ENCODE peak calls at places on chromosome 16, in ten cellular contexts. R is stomach; N is ascending aorta; E is IMR-90; I is prostate gland; X is endodermal cell; S is Caco-2; U is A673; P is fibroblast of lung; V is naive thymus-derived CD4-positive, alpha-beta T cell. L is an unnamed sample.
A peak's percentile ranks its signal among the peaks of the same experiment; 100 is the strongest.

GRCh38 chr16:19884611-19885455 is at the start of gene GPRC5B:
- DNase-seq in N (no peak), U (peak; percentile 48), S (peak; percentile 56), P (no peak), I (peak; percentile 43), R (peak; percentile 60), V (peak; percentile 48), E (peak; percentile 25), X (peak; percentile 82), L (peak; percentile 70)

GRCh38 chr16:54921229-54921824 is 9.3 kb upstream of the IRX5 start:
- DNase-seq in X (no peak), U (no peak), P (no peak), R (no peak), I (no peak), S (no peak), V (no peak), N (no peak), E (no peak), L (no peak)

GRCh38 chr16:81478876-81479496 is 34.4 kb downstream of the CMIP start:
- DNase-seq in I (peak; percentile 70), X (no peak), N (peak; percentile 82), E (no peak), U (no peak), V (no peak), P (no peak), R (peak; percentile 75), S (no peak), L (no peak)

GRCh38 chr16:88737298-88738166 is 31.2 kb downstream of the CTU2 start:
- DNase-seq in P (peak; percentile 79), U (peak; percentile 77), I (peak; percentile 81), X (peak; percentile 87), S (peak; percentile 82), V (peak; percentile 74), R (peak; percentile 80), N (peak; percentile 76), E (peak; percentile 70), L (peak; percentile 87)

GRCh38 chr16:82432261-82432660 is 194.5 kb upstream of the CDH13 start:
- DNase-seq in R (no peak), V (no peak), N (no peak), X (no peak), I (no peak), S (no peak), E (no peak), P (no peak), U (no peak), L (no peak)

GRCh38 chr16:17149904-17150483 is 320.8 kb downstream of the XYLT1 start:
- DNase-seq in X (no peak), P (no peak), U (no peak), E (no peak), R (no peak), N (no peak), S (peak; percentile 37), I (no peak), V (no peak), L (no peak)

GRCh38 chr16:79009911-79010310 is 590.6 kb downstream of the MAF start:
- DNase-seq in R (no peak), U (no peak), V (no peak), N (no peak), E (no peak), P (no peak), X (no peak), I (no peak), S (no peak), L (no peak)

GRCh38 chr16:5977329-5977728 is 879.7 kb upstream of the EEF2KMT start:
- DNase-seq in X (no peak), N (no peak), E (no peak), U (no peak), S (no peak), P (no peak), V (no peak), I (no peak), R (no peak), L (no peak)

GRCh38 chr16:66872927-66873684 is 7.2 kb upstream of the PDP2 start:
- DNase-seq in X (peak; percentile 97), R (peak; percentile 91), N (peak; percentile 96), E (peak; percentile 100), S (peak; percentile 93), P (peak; percentile 97), V (peak; percentile 74), I (peak; percentile 74), U (peak; percentile 97), L (peak; percentile 92)

GRCh38 chr16:66873685-66874055 is 6.6 kb upstream of the PDP2 start:
- DNase-seq in I (no peak), X (no peak), N (no peak), U (no peak), E (no peak), R (no peak), S (no peak), V (no peak), P (no peak), L (no peak)

GRCh38 chr16:66872524-66872923 is 7.8 kb upstream of the PDP2 start:
- DNase-seq in U (no peak), I (no peak), P (no peak), V (no peak), N (no peak), E (no peak), S (no peak), R (no peak), X (no peak), L (no peak)

GRCh38 chr16:66871840-66872239 is 8.5 kb upstream of the PDP2 start:
- DNase-seq in N (no peak), P (no peak), S (peak; percentile 45), R (no peak), U (no peak), I (no peak), V (no peak), E (no peak), X (no peak), L (no peak)

DNA sequence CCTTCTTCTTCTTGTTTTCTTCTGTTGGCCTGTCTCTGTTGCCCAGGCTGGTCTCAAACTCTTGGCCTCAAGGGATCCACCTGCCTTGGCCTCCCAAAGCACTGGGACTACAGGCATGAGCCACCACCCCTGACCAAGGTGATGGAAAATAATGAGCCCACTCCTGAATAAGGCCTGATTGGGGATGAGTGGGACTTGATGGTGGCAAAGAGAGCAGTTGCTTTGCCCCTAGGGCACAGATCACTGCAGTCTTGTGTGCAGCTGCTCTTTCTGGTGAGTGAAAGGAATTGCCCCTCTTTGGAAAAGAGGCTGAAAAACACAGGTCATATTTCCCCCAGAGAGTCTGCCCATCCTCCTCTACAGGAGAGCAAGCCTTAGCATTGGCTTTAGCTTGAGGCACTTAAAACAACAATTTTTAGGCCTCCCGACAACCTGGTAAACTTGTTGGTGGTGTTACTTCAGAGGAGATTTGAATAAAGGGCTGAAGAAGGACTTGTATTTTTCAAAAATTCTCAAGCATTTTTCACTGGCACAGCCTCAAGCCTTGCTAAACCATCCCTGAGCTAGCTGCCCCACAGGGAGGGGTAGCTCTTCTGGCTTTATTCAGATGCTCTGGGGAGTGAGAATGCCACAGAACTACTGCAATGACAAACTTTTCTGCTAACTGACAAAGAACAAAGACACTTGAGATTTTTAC is 6.1 kb upstream of the PDP2 start:
- DNase-seq in V (no peak), N (no peak), R (no peak), P (peak; percentile 64), I (no peak), U (no peak), X (no peak), S (no peak), E (peak; percentile 49), L (no peak)
- H3K4me1 ChIP-seq in V (peaks cover 5% of the 10 kb centered on the region), N (peaks cover 3% of the 10 kb centered on the region), R (peaks cover 8% of the 10 kb centered on the region), P (peaks cover 16% of the 10 kb centered on the region), I (no peaks in the 10 kb centered on the region), U (peaks cover 3% of the 10 kb centered on the region), X (no peaks in the 10 kb centered on the region), S (peaks cover 19% of the 10 kb centered on the region), E (peaks cover 12% of the 10 kb centered on the region), L (peaks cover 4% of the 10 kb centered on the region)

DNA sequence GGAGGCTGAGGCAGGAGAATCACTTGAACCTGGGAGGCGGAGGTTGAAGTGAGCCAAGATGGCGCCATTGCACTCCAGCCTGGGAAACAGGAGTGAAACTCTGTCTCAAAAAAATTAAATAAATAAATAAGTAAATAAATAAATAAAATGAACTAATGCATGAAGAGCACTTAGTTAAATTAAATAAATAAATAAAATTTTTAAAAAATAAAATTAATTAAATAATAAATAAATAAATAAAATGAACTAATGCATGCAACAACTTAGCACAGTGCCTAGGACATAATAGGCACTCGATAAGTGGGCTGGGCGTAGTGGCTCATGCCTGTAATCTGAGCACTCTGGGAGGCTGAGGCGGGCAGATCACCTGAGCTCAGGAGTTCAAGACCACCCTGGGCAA is 15.6 kb upstream of the CEP20 start:
- DNase-seq in R (no peak), X (no peak), I (no peak), S (no peak), P (no peak), V (no peak), N (no peak), E (no peak), U (no peak), L (no peak)
- H3K4me1 ChIP-seq in R (no peaks in the 10 kb centered on the region), X (no peaks in the 10 kb centered on the region), I (peaks cover 7% of the 10 kb centered on the region), S (peaks cover 9% of the 10 kb centered on the region), P (peaks cover 2% of the 10 kb centered on the region), V (no peaks in the 10 kb centered on the region), N (no peaks in the 10 kb centered on the region), E (peaks cover 7% of the 10 kb centered on the region), U (no peaks in the 10 kb centered on the region), L (no peaks in the 10 kb centered on the region)

GRCh38 chr16:85307552-85308364 is 195.5 kb upstream of the CIBAR2 start:
- DNase-seq in U (no peak), X (no peak), R (no peak), I (no peak), S (peak; percentile 87), N (no peak), V (no peak), P (no peak), E (no peak), L (no peak)
- H3K4me1 ChIP-seq in U (peaks cover 44% of the 10 kb centered on the region), X (peaks cover 33% of the 10 kb centered on the region), R (peaks cover 53% of the 10 kb centered on the region), I (no peaks in the 10 kb centered on the region), S (peaks cover 37% of the 10 kb centered on the region), N (peaks cover 3% of the 10 kb centered on the region), V (peaks cover 76% of the 10 kb centered on the region), P (no peaks in the 10 kb centered on the region), E (peaks cover 7% of the 10 kb centered on the region), L (peaks cover 5% of the 10 kb centered on the region)

DNA sequence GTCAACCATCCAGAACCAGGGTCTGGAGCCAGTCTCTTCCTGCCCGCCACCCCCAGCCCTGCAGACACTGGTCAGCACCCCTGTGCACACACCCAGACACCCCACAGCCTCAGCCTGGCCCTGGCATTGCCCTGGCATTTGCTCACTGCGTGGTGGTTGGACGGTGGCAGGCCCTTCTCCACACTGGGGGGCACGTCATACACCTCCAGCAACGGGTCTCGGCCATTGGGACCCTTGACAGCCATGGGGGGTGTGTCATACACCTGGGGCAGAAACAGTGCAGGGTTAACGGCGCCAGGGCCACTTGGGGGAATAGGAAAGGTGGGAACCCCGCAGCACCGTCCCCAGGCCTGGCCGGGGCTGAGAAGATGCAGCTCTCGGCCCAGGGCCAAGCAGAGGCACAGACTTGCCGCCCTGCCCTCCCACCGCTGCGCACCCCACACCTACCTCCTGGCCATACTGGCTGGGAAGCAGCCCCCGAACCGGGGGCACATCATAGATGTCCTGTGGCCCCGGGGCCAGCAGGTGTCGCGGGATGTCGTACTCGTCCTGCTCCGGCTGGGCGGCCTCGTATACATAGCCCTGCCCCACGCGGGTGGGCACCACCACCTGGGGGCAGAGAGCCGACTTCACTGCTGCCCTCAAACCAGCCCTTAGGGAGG is 14.6 kb downstream of the BCAR1 start:
- DNase-seq in E (no peak), U (no peak), V (no peak), X (no peak), S (no peak), I (no peak), P (no peak), R (no peak), N (no peak), L (no peak)
- H3K4me1 ChIP-seq in E (peaks cover 33% of the 10 kb centered on the region), U (peaks cover 45% of the 10 kb centered on the region), V (no peaks in the 10 kb centered on the region), X (no peaks in the 10 kb centered on the region), S (no peaks in the 10 kb centered on the region), I (peaks cover 25% of the 10 kb centered on the region), P (peaks cover 50% of the 10 kb centered on the region), R (peaks cover 53% of the 10 kb centered on the region), N (peaks cover 30% of the 10 kb centered on the region), L (peaks cover 18% of the 10 kb centered on the region)

GRCh38 chr16:76791151-76791550 is 399.8 kb upstream of the MON1B start:
- DNase-seq in P (no peak), U (no peak), I (no peak), E (no peak), R (no peak), N (no peak), X (no peak), S (no peak), V (no peak), L (no peak)
- H3K4me1 ChIP-seq in P (no peaks in the 10 kb centered on the region), U (no peaks in the 10 kb centered on the region), I (no peaks in the 10 kb centered on the region), E (no peaks in the 10 kb centered on the region), R (no peaks in the 10 kb centered on the region), N (no peaks in the 10 kb centered on the region), X (peaks cover 4% of the 10 kb centered on the region), S (no peaks in the 10 kb centered on the region), V (no peaks in the 10 kb centered on the region), L (no peaks in the 10 kb centered on the region)

L was measured in BE2C.